ENCODE peak calls at places on chromosomes 1 and 21, in four cellular contexts. M is stimulated activated CD4-positive, alpha-beta T cell treated with anti-CD3 and anti-CD28 coated beads, Interleukin-2, amount 100 ng/mL, for 24 hours; F is IMR-90; J is naive thymus-derived CD4-positive, alpha-beta T cell. C is an unnamed sample.

GRCh38 chr1:72891976-72892375 is 609.6 kb upstream of the NEGR1 start:
- DNase-seq in M (no peak), F (no peak), J (no peak), C (no peak)

GRCh38 chr21:39728341-39728740 is 16.6 kb upstream of the IGSF5 start:
- DNase-seq in M (no peak), F (no peak), J (no peak), C (no peak)

GRCh38 chr1:187654635-187655034 is 825.9 kb downstream of the PLA2G4A start:
- DNase-seq in M (no peak), F (peak), J (no peak), C (no peak)

GRCh38 chr1:82086739-82087138 is 286.0 kb downstream of the ADGRL2 start:
- DNase-seq in F (no peak), J (no peak), M (no peak), C (no peak)

GRCh38 chr1:52571783-52572182 is 18.9 kb upstream of the TUT4 start:
- DNase-seq in F (peak), M (no peak), J (no peak), C (no peak)

GRCh38 chr1:78541479-78541878 is 50.7 kb downstream of the PTGFR start:
- DNase-seq in M (no peak), F (no peak), J (no peak), C (no peak)

GRCh38 chr21:43775795-43776430 is at the start of gene CSTB:
- DNase-seq in M (peak), J (peak), F (peak), C (peak)

GRCh38 chr1:233788687-233789086 is 115.8 kb upstream of the SLC35F3 start:
- DNase-seq in M (no peak), F (no peak), J (no peak), C (no peak)

GRCh38 chr1:145949219-145949618 is 8.6 kb downstream of the LIX1L start:
- DNase-seq in J (no peak), F (no peak), M (no peak), C (no peak)

GRCh38 chr1:153362187-153362586 is 4.5 kb downstream of the S100A9 start:
- DNase-seq in M (no peak), J (no peak), F (no peak), C (no peak)

GRCh38 chr1:62901650-62902049 is 117.7 kb downstream of the ATG4C start:
- DNase-seq in J (no peak), F (no peak), M (no peak), C (no peak)

GRCh38 chr1:92842082-92843045 is 10.5 kb downstream of the RPL5 start:
- DNase-seq in J (no peak), F (no peak), M (no peak), C (no peak)

GRCh38 chr1:224325959-224326358 is 4.0 kb downstream of the NVL start:
- DNase-seq in M (no peak), J (no peak), F (no peak), C (no peak)

GRCh38 chr1:97630968-97631367 is 289.9 kb downstream of the DPYD start:
- DNase-seq in F (no peak), J (no peak), M (no peak), C (no peak)

GRCh38 chr1:85665932-85666331 is 42.3 kb downstream of the ZNHIT6 start:
- DNase-seq in M (no peak), J (no peak), F (no peak), C (no peak)

GRCh38 chr1:1858382-1859086 is 32.4 kb downstream of the GNB1 start:
- DNase-seq in M (no peak), F (peak), J (no peak), C (peak)

GRCh38 chr1:190168116-190168515 is 309.5 kb downstream of the BRINP3 start:
- DNase-seq in J (no peak), M (no peak), F (peak), C (no peak)

GRCh38 chr1:60234761-60235160 is 161.2 kb upstream of the C1orf87 start:
- DNase-seq in J (no peak), M (no peak), F (no peak), C (no peak)

GRCh38 chr21:34593954-34594531 is 20.9 kb downstream of the RCAN1 start:
- DNase-seq in J (no peak), M (no peak), F (no peak), C (no peak)

GRCh38 chr21:32403201-32403701 is 9.3 kb upstream of the EVA1C start:
- DNase-seq in J (no peak), F (peak), M (peak), C (no peak)

GRCh38 chr1:89198081-89198480 is 661 bp downstream of the GBP4 start:
- DNase-seq in F (no peak), M (peak), J (no peak), C (peak)

GRCh38 chr1:20248954-20249612 is 41.6 kb upstream of the VWA5B1 start:
- DNase-seq in M (peak), J (no peak), F (no peak), C (no peak)

C was measured in naive B cell.